ENCODE peak calls at places on chromosomes 11 and 22, in five cellular contexts. G, K, Q, I and E are unnamed samples.

GRCh38 chr11:119307219-119307618 is 9.7 kb downstream of the MCAM start:
- DNase-seq in G (no peak), K (peak), Q (no peak), I (no peak), E (no peak)

GRCh38 chr11:43933608-43934358 is 8.7 kb upstream of the C11orf96 start:
- DNase-seq in I (peak), K (peak), G (no peak), Q (peak), E (no peak)

GRCh38 chr11:77046060-77046501 is 11.9 kb downstream of the B3GNT6 start:
- DNase-seq in I (peak), G (no peak), K (peak), Q (peak), E (no peak)

GRCh38 chr22:38038426-38038825 is 18.8 kb upstream of the PICK1 start:
- DNase-seq in Q (no peak), G (no peak), I (no peak), K (no peak), E (no peak)

GRCh38 chr22:25741692-25742626 is at the start of gene MYO18B:
- DNase-seq in Q (no peak), K (no peak), G (no peak), I (no peak), E (peak)

GRCh38 chr22:29270475-29271271 is 2.6 kb downstream of the EWSR1 start:
- DNase-seq in K (peak), Q (no peak), G (no peak), I (no peak), E (no peak)

GRCh38 chr11:46250071-46251052 is 27.1 kb upstream of the CREB3L1 start:
- DNase-seq in G (no peak), Q (no peak), K (no peak), I (no peak), E (peak)

GRCh38 chr11:2815762-2816496 is 69.6 kb downstream of the CDKN1C start:
- DNase-seq in I (no peak), G (no peak), K (no peak), Q (no peak), E (no peak)

GRCh38 chr11:115222218-115222862 is 281.9 kb downstream of the CADM1 start:
- DNase-seq in Q (no peak), G (no peak), K (peak), I (peak), E (peak)